ENCODE peak calls at places on chromosomes 6 and 20, in ten cellular contexts. Z is astrocyte; R is heart right ventricle; P is activated CD8-positive, alpha-beta T cell treated with anti-CD3 and anti-CD28 coated beads for 36 hours; Y is fibroblast of mammary gland; M is nephron progenitor cell; U is A673; Q is CD4-positive, alpha-beta T cell; S is foreskin fibroblast; V is astrocyte of the spinal cord. D is an unnamed sample.

GRCh38 chr20:11246251-11246775 is 572.5 kb upstream of the JAG1 start:
- DNase-seq in Z (no peak), R (no peak), P (no peak), Y (no peak), M (no peak), U (no peak), Q (no peak), S (no peak), V (no peak), D (no peak)

GRCh38 chr6:10554826-10555225 is 33.7 kb downstream of the GCNT2 start:
- DNase-seq in Z (no peak), R (no peak), P (no peak), Y (no peak), M (no peak), U (no peak), Q (no peak), S (no peak), V (no peak), D (no peak)

GRCh38 chr6:108123946-108124345 is 41.9 kb upstream of the NR2E1 start:
- DNase-seq in Z (no peak), R (no peak), P (no peak), Y (no peak), M (peak; percentile 10), U (peak; percentile 37), Q (no peak), S (no peak), V (no peak), D (no peak)

GRCh38 chr6:3333263-3333662 is 74.5 kb downstream of the PSMG4 start:
- DNase-seq in Z (no peak), R (no peak), P (no peak), Y (no peak), M (no peak), U (no peak), Q (no peak), S (no peak), V (no peak), D (peak; percentile 80)

GRCh38 chr6:22544469-22544868 is 24.9 kb upstream of the HDGFL1 start:
- DNase-seq in Z (peak; percentile 16), R (peak; percentile 11), P (no peak), Y (no peak), M (no peak), U (no peak), Q (no peak), S (no peak), V (no peak), D (no peak)

GRCh38 chr6:125748534-125749111 is 809 bp upstream of the HEY2 start:
- DNase-seq in Z (no peak), R (no peak), P (peak; percentile 10), Y (peak; percentile 20), M (no peak), U (peak; percentile 49), Q (no peak), S (no peak), V (peak; percentile 36), D (no peak)

GRCh38 chr6:298233-299049 is 6.2 kb downstream of the DUSP22 start:
- DNase-seq in Z (no peak), R (peak; percentile 41), P (no peak), Y (no peak), M (no peak), U (no peak), Q (no peak), S (no peak), V (no peak), D (peak; percentile 32)

GRCh38 chr20:44083220-44083933 is 103.6 kb downstream of the JPH2 start:
- DNase-seq in Z (peak; percentile 72), R (peak; percentile 63), P (no peak), Y (peak; percentile 73), M (no peak), U (no peak), Q (no peak), S (peak; percentile 47), V (peak; percentile 50), D (no peak)

GRCh38 chr6:12987783-12988182 is 271.2 kb downstream of the PHACTR1 start:
- DNase-seq in Z (no peak), R (no peak), P (no peak), Y (no peak), M (no peak), U (no peak), Q (no peak), S (no peak), V (no peak), D (no peak)

GRCh38 chr20:8076505-8077498 is 55.3 kb upstream of the PLCB1 start:
- DNase-seq in Z (peak; percentile 63), R (no peak), P (no peak), Y (peak; percentile 59), M (no peak), U (no peak), Q (no peak), S (no peak), V (no peak), D (no peak)

GRCh38 chr20:8079976-8080375 is 52.1 kb upstream of the PLCB1 start:
- DNase-seq in Z (no peak), R (no peak), P (no peak), Y (peak; percentile 55), M (no peak), U (no peak), Q (no peak), S (no peak), V (no peak), D (no peak)

GRCh38 chr20:8082999-8083398 is 49.1 kb upstream of the PLCB1 start:
- DNase-seq in Z (peak; percentile 72), R (peak; percentile 9), P (no peak), Y (peak; percentile 82), M (no peak), U (no peak), Q (no peak), S (peak; percentile 76), V (no peak), D (no peak)

GRCh38 chr20:8078528-8078914 is 53.5 kb upstream of the PLCB1 start:
- DNase-seq in Z (no peak), R (peak; percentile 12), P (no peak), Y (no peak), M (no peak), U (no peak), Q (no peak), S (no peak), V (no peak), D (no peak)

DNA sequence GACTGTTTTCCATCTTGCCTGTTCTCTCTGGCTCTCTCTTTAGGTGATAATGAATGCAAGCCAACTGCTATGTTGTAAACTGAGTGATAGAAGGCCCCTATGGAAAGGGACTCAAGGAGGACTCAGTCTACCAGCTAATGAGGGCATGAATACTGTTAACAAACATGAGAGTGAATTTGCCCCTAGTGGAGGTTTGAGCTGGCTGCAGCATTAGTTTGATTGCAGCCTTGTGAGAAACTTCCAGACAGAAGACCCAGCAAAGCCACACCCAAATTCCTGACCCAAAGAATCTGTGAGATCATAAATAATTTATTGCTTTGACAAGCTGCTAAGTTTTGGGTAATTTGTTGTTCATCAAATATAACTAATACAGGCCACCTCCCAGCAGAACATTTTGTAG is 50.0 kb upstream of the PLCB1 start:
- DNase-seq in Z (no peak), R (no peak), P (no peak), Y (peak; percentile 26), M (no peak), U (peak; percentile 21), Q (no peak), S (no peak), V (no peak), D (no peak)
- TF ChIP-seq CTCF in Z (peak; percentile 20), R (no peak), P (no peak), Y (peak; percentile 44), M (peak; percentile 29), U (peak; percentile 51), Q (no peak), S (peak; percentile 37), V (peak; percentile 53), D (no peak)

DNA sequence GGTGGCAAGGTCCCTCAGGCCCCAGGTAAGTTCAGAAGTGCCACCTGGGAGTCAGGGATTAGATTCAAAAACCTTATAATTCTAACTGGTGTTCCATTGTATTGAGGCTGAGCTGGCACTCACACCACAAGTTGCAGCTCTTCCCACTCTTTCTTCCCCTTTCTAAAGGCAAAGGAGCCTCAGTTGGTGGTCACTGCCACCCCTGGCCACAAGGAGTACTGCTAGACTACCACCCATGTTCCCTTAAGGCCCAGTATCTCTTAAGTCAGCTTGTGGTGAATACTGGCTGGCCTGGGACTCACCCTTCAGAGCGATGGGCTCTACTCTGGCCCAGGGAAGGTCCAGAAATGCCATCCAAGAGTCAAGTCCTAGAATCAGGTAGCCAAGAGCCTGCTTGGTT is 421.1 kb upstream of the KHDRBS2 start:
- DNase-seq in Z (no peak), R (no peak), P (no peak), Y (no peak), M (no peak), U (no peak), Q (no peak), S (no peak), V (no peak), D (no peak)
- TF ChIP-seq CTCF in Z (no peak), R (no peak), P (no peak), Y (no peak), M (no peak), U (no peak), Q (no peak), S (no peak), V (no peak), D (no peak)

DNA sequence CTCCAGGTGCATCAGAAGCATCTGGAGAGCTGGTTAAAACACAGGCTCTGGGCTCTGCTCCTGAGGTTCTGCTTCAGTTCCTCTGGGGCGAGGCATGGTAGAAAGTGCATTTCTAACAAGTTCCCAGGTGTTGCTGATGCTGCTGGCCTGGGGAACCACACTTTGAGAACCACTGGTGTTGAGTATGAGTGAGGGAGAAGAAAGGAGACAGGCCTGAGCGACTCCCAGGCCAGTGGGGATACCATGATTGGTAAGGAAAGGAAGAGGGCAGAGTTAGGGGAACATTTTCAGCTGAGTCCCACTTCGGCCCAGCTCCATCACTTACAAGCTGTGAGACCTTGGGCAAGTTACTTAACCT is 36.8 kb downstream of the KIAA1755 start:
- DNase-seq in Z (no peak), R (no peak), P (no peak), Y (no peak), M (no peak), U (no peak), Q (no peak), S (no peak), V (no peak), D (no peak)
- TF ChIP-seq CTCF in Z (no peak), R (no peak), P (no peak), Y (no peak), M (no peak), U (no peak), Q (no peak), S (no peak), V (no peak), D (no peak)

GRCh38 chr6:118523216-118523615 is 24.9 kb upstream of the PLN start:
- DNase-seq in Z (no peak), R (no peak), P (no peak), Y (no peak), M (no peak), U (no peak), Q (no peak), S (no peak), V (no peak), D (peak; percentile 18)
- TF ChIP-seq CTCF in Z (no peak), R (no peak), P (no peak), Y (no peak), M (no peak), U (no peak), Q (no peak), S (no peak), V (no peak), D (no peak)

GRCh38 chr20:63864978-63865640 is at the start of gene TPD52L2:
- DNase-seq in Z (peak; percentile 95), R (peak; percentile 99), P (peak; percentile 99), Y (peak; percentile 97), M (peak; percentile 96), U (peak; percentile 99), Q (peak; percentile 97), S (peak; percentile 98), V (peak; percentile 98), D (peak; percentile 97)
- TF ChIP-seq CTCF in Z (no peak), R (no peak), P (no peak), Y (no peak), M (no peak), U (no peak), Q (no peak), S (no peak), V (no peak), D (no peak)

GRCh38 chr6:105431226-105431625 is 28.3 kb upstream of the PREP start:
- DNase-seq in Z (no peak), R (peak; percentile 16), P (no peak), Y (peak; percentile 70), M (no peak), U (peak; percentile 60), Q (no peak), S (peak; percentile 42), V (peak; percentile 68), D (no peak)
- TF ChIP-seq CTCF in Z (peak; percentile 71), R (peak; percentile 60), P (peak; percentile 81), Y (peak; percentile 53), M (peak; percentile 52), U (peak; percentile 71), Q (peak; percentile 73), S (peak; percentile 40), V (peak; percentile 48), D (peak; percentile 44)